ENCODE peak calls at places on chromosomes 1 and 21, in nine cellular contexts. L is nephron progenitor cell; J is AG04450; P is left ventricle myocardium inferior; N is uterus; R is AG10803; I is Calu3; U is CD4-positive, alpha-beta T cell; S is choroid plexus epithelial cell. T is an unnamed sample.

GRCh38 chr21:25370311-25370744 is 237.0 kb downstream of the MRPL39 start:
- DNase-seq in L (no peak), J (peak; percentile 87), P (no peak), N (no peak), R (peak; percentile 95), I (peak; percentile 4), U (no peak), S (peak; percentile 93), T (peak; percentile 98)

GRCh38 chr1:92291372-92291999 is 7.3 kb downstream of the GLMN start:
- DNase-seq in L (no peak), J (peak; percentile 44), P (no peak), N (no peak), R (peak; percentile 66), I (no peak), U (no peak), S (peak; percentile 88), T (peak; percentile 56)

GRCh38 chr1:157411769-157412168 is 140.5 kb downstream of the FCRL5 start:
- DNase-seq in L (no peak), J (no peak), P (no peak), N (no peak), R (no peak), I (no peak), U (no peak), S (no peak), T (no peak)

GRCh38 chr1:68313736-68314594 is 81.6 kb upstream of the WLS start:
- DNase-seq in L (no peak), J (no peak), P (no peak), N (no peak), R (no peak), I (no peak), U (no peak), S (no peak), T (no peak)

GRCh38 chr1:152034324-152034653 is 2.5 kb downstream of the S100A11 start:
- DNase-seq in L (no peak), J (no peak), P (no peak), N (no peak), R (no peak), I (no peak), U (no peak), S (no peak), T (no peak)

GRCh38 chr1:147890177-147890790 is 12.3 kb upstream of the GJA8 start:
- DNase-seq in L (peak; percentile 90), J (no peak), P (peak; percentile 64), N (peak; percentile 57), R (peak; percentile 14), I (peak; percentile 95), U (peak; percentile 64), S (peak; percentile 74), T (peak; percentile 55)

GRCh38 chr1:68811806-68812205 is 314.9 kb upstream of the DEPDC1 start:
- DNase-seq in L (no peak), J (no peak), P (no peak), N (no peak), R (no peak), I (no peak), U (no peak), S (no peak), T (no peak)

GRCh38 chr1:152111515-152111968 is 3.7 kb downstream of the TCHH start:
- DNase-seq in L (no peak), J (no peak), P (no peak), N (no peak), R (peak; percentile 46), I (peak; percentile 37), U (no peak), S (peak; percentile 55), T (no peak)

DNA sequence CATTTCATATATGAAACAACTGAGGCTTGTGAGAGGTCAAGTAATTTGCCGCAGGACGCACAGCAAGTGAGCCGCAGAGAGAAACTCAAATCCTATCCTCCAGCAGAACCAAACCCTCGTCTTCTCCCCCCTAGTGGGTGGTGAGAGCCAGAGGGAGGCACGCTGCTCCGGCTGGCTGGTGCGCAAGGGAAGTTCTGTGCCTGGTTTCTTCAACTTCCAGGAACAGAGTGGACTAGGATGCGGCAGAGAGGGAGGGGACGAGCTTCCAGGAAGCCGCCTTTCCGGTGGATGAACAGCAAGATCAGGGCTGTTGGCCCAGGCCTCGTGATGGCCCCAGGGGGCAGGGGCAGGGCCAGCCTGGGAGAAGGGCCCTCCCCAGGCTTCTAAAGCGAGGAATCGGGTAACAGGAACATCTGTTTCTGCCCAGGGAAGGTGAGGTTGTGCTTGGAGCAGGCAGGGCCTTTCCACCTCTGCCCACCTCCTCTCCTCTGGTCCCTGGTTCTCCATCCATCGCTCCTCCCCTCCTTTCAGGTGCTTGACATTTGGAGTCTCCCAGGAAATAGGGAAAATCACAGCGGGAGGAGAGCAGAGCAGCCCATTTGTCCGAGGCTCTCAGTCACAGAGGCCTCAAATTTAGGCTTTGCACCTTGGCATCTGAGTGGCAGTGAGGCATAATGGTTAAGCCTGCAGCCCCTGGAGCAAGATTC is 16.8 kb upstream of the PDIK1L start:
- DNase-seq in L (peak; percentile 58), J (no peak), P (peak; percentile 57), N (peak; percentile 20), R (peak; percentile 17), I (no peak), U (no peak), S (peak; percentile 66), T (no peak)
- TF ChIP-seq CTCF in L (no peak), J (peak; percentile 3), P (peak; percentile 35), N (no peak), R (peak; percentile 14), I (no peak), U (no peak), S (peak; percentile 43), T (no peak)

GRCh38 chr1:117646007-117646913 is 40.4 kb downstream of the TENT5C start:
- DNase-seq in L (no peak), J (no peak), P (no peak), N (no peak), R (peak; percentile 79), I (no peak), U (no peak), S (peak; percentile 34), T (no peak)

GRCh38 chr1:117643601-117644000 is 37.8 kb downstream of the TENT5C start:
- DNase-seq in L (no peak), J (no peak), P (no peak), N (no peak), R (no peak), I (no peak), U (no peak), S (no peak), T (no peak)

GRCh38 chr1:117645343-117645742 is 39.5 kb downstream of the TENT5C start:
- DNase-seq in L (no peak), J (no peak), P (no peak), N (no peak), R (no peak), I (no peak), U (no peak), S (no peak), T (no peak)

GRCh38 chr1:117642963-117643362 is 37.1 kb downstream of the TENT5C start:
- DNase-seq in L (no peak), J (no peak), P (no peak), N (no peak), R (no peak), I (no peak), U (no peak), S (no peak), T (no peak)

GRCh38 chr1:117644696-117645311 is 39.0 kb downstream of the TENT5C start:
- DNase-seq in L (no peak), J (no peak), P (no peak), N (no peak), R (no peak), I (no peak), U (no peak), S (no peak), T (no peak)
- TF ChIP-seq CTCF in L (no peak), J (no peak), P (no peak), N (no peak), R (no peak), I (no peak), U (no peak), S (no peak), T (no peak)

GRCh38 chr1:223329252-223329651 is 34.7 kb downstream of the SUSD4 start:
- DNase-seq in L (no peak), J (no peak), P (no peak), N (no peak), R (no peak), I (no peak), U (no peak), S (no peak), T (no peak)

GRCh38 chr1:223323491-223324484 is 40.2 kb downstream of the SUSD4 start:
- DNase-seq in L (no peak), J (no peak), P (no peak), N (no peak), R (no peak), I (no peak), U (no peak), S (no peak), T (no peak)

GRCh38 chr1:223329664-223330420 is 34.1 kb downstream of the SUSD4 start:
- DNase-seq in L (no peak), J (no peak), P (no peak), N (no peak), R (peak; percentile 59), I (no peak), U (no peak), S (no peak), T (no peak)

GRCh38 chr1:223328566-223328965 is 35.4 kb downstream of the SUSD4 start:
- DNase-seq in L (no peak), J (no peak), P (no peak), N (no peak), R (no peak), I (no peak), U (no peak), S (no peak), T (no peak)

GRCh38 chr1:223326776-223327175 is 37.2 kb downstream of the SUSD4 start:
- DNase-seq in L (no peak), J (no peak), P (no peak), N (no peak), R (no peak), I (no peak), U (no peak), S (no peak), T (no peak)
- TF ChIP-seq CTCF in L (no peak), J (no peak), P (no peak), N (no peak), R (no peak), I (no peak), U (no peak), S (no peak), T (no peak)

GRCh38 chr1:37764888-37765441 is at the start of gene EPHA10:
- DNase-seq in L (peak; percentile 26), J (no peak), P (no peak), N (no peak), R (no peak), I (no peak), U (no peak), S (no peak), T (no peak)

GRCh38 chr1:37767488-37767887 is 2.6 kb upstream of the EPHA10 start:
- DNase-seq in L (no peak), J (no peak), P (no peak), N (no peak), R (no peak), I (no peak), U (no peak), S (no peak), T (no peak)

GRCh38 chr1:37763791-37764741 is 854 bp downstream of the EPHA10 start:
- DNase-seq in L (peak; percentile 94), J (peak; percentile 6), P (no peak), N (no peak), R (peak; percentile 11), I (peak; percentile 44), U (no peak), S (peak; percentile 55), T (no peak)

GRCh38 chr1:37762516-37762915 is 2.4 kb downstream of the EPHA10 start:
- DNase-seq in L (no peak), J (no peak), P (no peak), N (no peak), R (no peak), I (no peak), U (no peak), S (no peak), T (no peak)

GRCh38 chr1:37765937-37766664 is 1.2 kb upstream of the EPHA10 start:
- DNase-seq in L (no peak), J (no peak), P (no peak), N (no peak), R (no peak), I (peak; percentile 24), U (no peak), S (peak; percentile 24), T (no peak)
- TF ChIP-seq CTCF in L (no peak), J (no peak), P (no peak), N (no peak), R (no peak), I (peak; percentile 28), U (no peak), S (peak; percentile 10), T (no peak)

T was measured in HFFc6.